ENCODE peak calls at places on chromosomes 3 and 15, in nine cellular contexts. I is left colon; Z is ACHN; K is NCI-H1105; A is activated CD4-positive, alpha-beta T cell treated with anti-CD3 and anti-CD28 coated beads, Interleukin-2, amount 50 U/mL, for 1 hour; T is activated T-helper 1 cell treated with anti-CD3 and anti-CD28 coated beads, Interleukin-2, amount 50 U/mL, for 16 hours; Y is naive thymus-derived CD4-positive, alpha-beta T cell; E is neural crest cell; B is Calu3. P is an unnamed sample.

GRCh38 chr3:150271578-150271930 is 136.5 kb upstream of the TSC22D2 start:
- DNase-seq in Z (no peak), I (no peak), A (no peak), T (no peak), Y (no peak), B (no peak), E (no peak), K (no peak), P (no peak)

GRCh38 chr15:63372753-63373152 is 8.9 kb downstream of the CA12 start:
- DNase-seq in A (no peak), I (no peak), Z (no peak), E (no peak), Y (no peak), T (no peak), K (no peak), B (no peak), P (no peak)

GRCh38 chr15:70469182-70469581 is 294.2 kb downstream of the UACA start:
- DNase-seq in B (no peak), I (no peak), Y (no peak), Z (no peak), E (no peak), K (no peak), A (no peak), T (no peak), P (no peak)

GRCh38 chr3:9862391-9863235 is 17.4 kb downstream of the CIDEC start:
- DNase-seq in E (peak; percentile 63), B (peak; percentile 76), I (peak; percentile 77), T (no peak), A (peak; percentile 22), K (no peak), Z (peak; percentile 66), Y (no peak), P (no peak)

GRCh38 chr3:123571264-123571972 is 13.4 kb downstream of the HACD2 start:
- DNase-seq in K (no peak), B (no peak), E (no peak), T (no peak), A (no peak), I (no peak), Z (no peak), Y (no peak), P (no peak)

GRCh38 chr3:78867409-78868372 is 900.1 kb downstream of the ROBO1 start:
- DNase-seq in K (no peak), T (no peak), A (no peak), Y (no peak), Z (no peak), I (no peak), B (no peak), E (no peak), P (no peak)

GRCh38 chr15:56837281-56837680 is 81.2 kb upstream of the TCF12 start:
- DNase-seq in A (no peak), Z (no peak), T (no peak), B (no peak), K (no peak), E (no peak), Y (no peak), I (no peak), P (no peak)

GRCh38 chr15:85129881-85130280 is 148.2 kb downstream of the PDE8A start:
- DNase-seq in A (no peak), T (no peak), E (no peak), K (no peak), B (no peak), Z (no peak), Y (no peak), I (no peak), P (no peak)

GRCh38 chr15:37135225-37135624 is 34.9 kb upstream of the MEIS2 start:
- DNase-seq in Y (no peak), T (no peak), I (no peak), A (no peak), Z (no peak), B (no peak), E (no peak), K (peak; percentile 63), P (no peak)

P was measured in DMS153.